ENCODE peak calls at places on chromosomes 16 and 17, in nine cellular contexts. X is CD4-positive, alpha-beta T cell; L is foreskin melanocyte; S is MM.1S; C is nephron progenitor cell; K is substantia nigra; Y is fibroblast of lung; B is frontal cortex; Q is stimulated activated CD8-positive, alpha-beta memory T cell treated with anti-CD3 and anti-CD28 coated beads, Interleukin-4, amount 100 ng/mL, for 48 hours. P is an unnamed sample.

GRCh38 chr17:56939869-56940484 is 20.9 kb downstream of the COIL start:
- DNase-seq in C (no peak), X (no peak), L (peak; percentile 47), K (no peak), B (no peak), Q (no peak), Y (peak; percentile 29), S (peak; percentile 74), P (peak; percentile 30)

GRCh38 chr17:6498356-6498755 is 54.1 kb downstream of the PIMREG start:
- DNase-seq in C (no peak), Q (no peak), L (no peak), X (no peak), Y (no peak), K (no peak), B (no peak), S (no peak), P (no peak)

GRCh38 chr16:83482545-83483162 is 325.1 kb upstream of the HSBP1 start:
- DNase-seq in C (no peak), S (no peak), L (no peak), X (no peak), K (no peak), Y (no peak), B (no peak), Q (no peak), P (no peak)

GRCh38 chr17:63696381-63696961 is 3.5 kb downstream of the LIMD2 start:
- DNase-seq in B (no peak), K (no peak), S (peak; percentile 20), Q (peak; percentile 52), X (peak; percentile 42), L (no peak), Y (no peak), C (peak; percentile 35), P (peak; percentile 18)

GRCh38 chr17:37147301-37147812 is 198.6 kb downstream of the AATF start:
- DNase-seq in K (no peak), C (no peak), B (no peak), Q (no peak), X (no peak), L (no peak), S (peak; percentile 41), Y (peak; percentile 28), P (no peak)

GRCh38 chr16:1964046-1964505 is 550 bp downstream of the RPS2 start:
- DNase-seq in L (no peak), Y (no peak), K (no peak), S (no peak), B (no peak), X (peak; percentile 28), Q (peak; percentile 65), C (no peak), P (no peak)

GRCh38 chr16:54846761-54847160 is 83.9 kb upstream of the IRX5 start:
- DNase-seq in C (no peak), X (no peak), Q (no peak), K (no peak), Y (peak; percentile 33), L (no peak), S (peak; percentile 79), B (no peak), P (no peak)

GRCh38 chr17:35082073-35082657 is 18.7 kb upstream of the RFFL start:
- DNase-seq in S (peak; percentile 68), Y (peak; percentile 90), X (no peak), K (no peak), L (peak; percentile 49), B (no peak), Q (no peak), C (no peak), P (no peak)

GRCh38 chr17:72832306-72832705 is 260.2 kb downstream of the SLC39A11 start:
- DNase-seq in Y (no peak), K (no peak), L (no peak), X (no peak), S (no peak), Q (no peak), C (no peak), B (no peak), P (no peak)

GRCh38 chr17:77133087-77133633 is 7.6 kb upstream of the SEC14L1 start:
- DNase-seq in B (no peak), C (peak; percentile 14), K (no peak), X (no peak), Y (no peak), S (no peak), L (no peak), Q (no peak), P (no peak)

GRCh38 chr17:65371702-65372101 is 189.7 kb downstream of the AXIN2 start:
- DNase-seq in X (no peak), C (no peak), Q (no peak), B (no peak), S (no peak), K (no peak), L (no peak), Y (no peak), P (no peak)

GRCh38 chr16:69725480-69726312 is 664 bp downstream of the NQO1 start:
- DNase-seq in L (no peak), X (no peak), Q (no peak), Y (no peak), K (no peak), S (no peak), B (no peak), C (no peak), P (no peak)

GRCh38 chr17:1203111-1203966 is 23.6 kb upstream of the ABR start:
- DNase-seq in S (no peak), C (peak; percentile 82), K (no peak), L (peak; percentile 30), X (peak; percentile 30), Y (peak; percentile 77), Q (peak; percentile 75), B (no peak), P (no peak)

GRCh38 chr16:2511128-2511785 is 2.5 kb upstream of the ATP6V0C start:
- DNase-seq in Y (peak; percentile 61), K (no peak), X (no peak), L (no peak), B (no peak), C (peak; percentile 51), S (no peak), Q (no peak), P (no peak)

GRCh38 chr17:40326014-40326831 is 17.2 kb downstream of the RARA start:
- DNase-seq in K (no peak), Y (no peak), C (no peak), X (peak; percentile 58), S (peak; percentile 91), L (no peak), B (no peak), Q (no peak), P (peak; percentile 44)

GRCh38 chr17:5588584-5588983 is 4.3 kb upstream of the NLRP1 start:
- DNase-seq in B (no peak), C (no peak), Y (no peak), L (no peak), X (no peak), S (no peak), K (no peak), Q (no peak), P (no peak)

GRCh38 chr16:67525176-67525860 is 3.3 kb upstream of the RIPOR1 start:
- DNase-seq in X (no peak), C (no peak), Y (peak; percentile 35), K (no peak), Q (no peak), S (no peak), L (no peak), B (peak; percentile 10), P (no peak)

GRCh38 chr16:28131210-28131609 is 67.7 kb upstream of the GSG1L start:
- DNase-seq in S (no peak), X (no peak), K (no peak), C (no peak), Y (no peak), Q (no peak), L (no peak), B (no peak), P (no peak)

GRCh38 chr17:81157848-81158687 is 7.2 kb upstream of the PVALEF start:
- DNase-seq in S (no peak), K (no peak), C (no peak), Y (no peak), Q (no peak), X (no peak), L (no peak), B (no peak), P (no peak)

GRCh38 chr17:21173543-21173942 is 40.4 kb downstream of the TMEM11 start:
- DNase-seq in Q (no peak), K (no peak), B (no peak), Y (no peak), X (no peak), S (no peak), C (no peak), L (no peak), P (no peak)

GRCh38 chr16:67149276-67150057 is 1.3 kb downstream of the B3GNT9 start:
- DNase-seq in S (no peak), B (peak; percentile 30), X (no peak), Y (peak; percentile 28), K (no peak), L (no peak), C (no peak), Q (no peak), P (no peak)

GRCh38 chr17:50139950-50140885 is 10.3 kb upstream of the SAMD14 start:
- DNase-seq in S (peak; percentile 48), Q (peak; percentile 89), Y (peak; percentile 68), X (peak; percentile 80), B (peak; percentile 75), L (peak; percentile 51), C (peak; percentile 82), K (peak; percentile 41), P (peak; percentile 57)

GRCh38 chr17:17590141-17590735 is 1.3 kb downstream of the PEMT start:
- DNase-seq in K (no peak), S (no peak), Y (no peak), B (no peak), Q (no peak), C (no peak), X (no peak), L (no peak), P (no peak)

GRCh38 chr16:10868089-10868488 is 8.9 kb upstream of the CIITA start:
- DNase-seq in S (peak; percentile 19), X (no peak), C (no peak), Q (no peak), Y (no peak), B (no peak), L (no peak), K (no peak), P (no peak)

GRCh38 chr16:2040031-2040430 is 7.6 kb downstream of the NTHL1 start:
- DNase-seq in C (no peak), X (no peak), B (no peak), L (no peak), Q (no peak), K (no peak), S (no peak), Y (no peak), P (no peak)

GRCh38 chr17:2230877-2231276 is 72.7 kb downstream of the SMG6 start:
- DNase-seq in L (no peak), Y (peak; percentile 71), Q (no peak), C (no peak), X (no peak), K (no peak), B (no peak), S (no peak), P (no peak)